ENCODE peak calls at places on chromosomes 3 and 15, in ten cellular contexts. A is left cardiac atrium; G is cardiac fibroblast; C is activated T-helper 1 cell treated with anti-CD3 and anti-CD28 coated beads, Interleukin-12 subunit alpha, Interleukin-12 subunit beta, Interleukin-2, Interleukin-4 antibody, amounts not matched to agents 30 ng/mL and 10 ng/mL and 1 ng/mL, durations not matched to agents 14 hours and 24 hours and 36 hours; S is kidney glomerular epithelial cell; M is HCEC 1CT; K is activated naive CD8-positive, alpha-beta T cell treated with anti-CD3 and anti-CD28 coated beads, Interleukin-2, amount 50 U/mL, for 24 hours; P is NCI-H2081; Y is NCI-H2029; T is activated T-cell treated with anti-CD3 and anti-CD28 coated beads for 4 hours. Z is an unnamed sample.

GRCh38 chr15:58469432-58470353 is 37.9 kb downstream of the LIPC start:
- DNase-seq in T (no peak), P (no peak), C (no peak), S (peak), K (no peak), Y (no peak), M (peak), G (peak), A (peak), Z (peak)

GRCh38 chr3:50604628-50605588 is 6.7 kb downstream of the CISH start:
- DNase-seq in A (no peak), S (no peak), Y (no peak), M (no peak), T (no peak), P (no peak), C (no peak), K (peak), G (no peak), Z (peak)

GRCh38 chr15:55687792-55688191 is 55.2 kb downstream of the PRTG start:
- DNase-seq in A (no peak), M (no peak), K (no peak), C (no peak), G (no peak), S (no peak), Y (no peak), P (no peak), T (no peak), Z (no peak)

GRCh38 chr15:90459368-90459767 is 70.4 kb upstream of the CRTC3 start:
- DNase-seq in S (no peak), P (no peak), M (no peak), C (no peak), A (no peak), K (no peak), T (no peak), Y (no peak), G (peak), Z (no peak)

GRCh38 chr15:68885070-68885469 is 45.3 kb upstream of the SPESP1 start:
- DNase-seq in S (no peak), M (peak), K (no peak), Y (no peak), A (no peak), C (no peak), G (peak), P (no peak), T (no peak), Z (no peak)

GRCh38 chr15:35067501-35068347 is 17.4 kb downstream of the NANOGP8 start:
- DNase-seq in C (no peak), G (peak), S (no peak), A (no peak), K (no peak), P (no peak), T (no peak), Y (no peak), M (no peak), Z (no peak)

GRCh38 chr15:88480981-88481380 is 13.5 kb downstream of the MRPS11 start:
- DNase-seq in K (no peak), M (no peak), G (no peak), A (no peak), S (no peak), P (no peak), Y (no peak), T (no peak), C (no peak), Z (no peak)

GRCh38 chr3:104279617-104280016 is 1087.1 kb upstream of the ALCAM start:
- DNase-seq in M (peak), P (no peak), G (peak), S (peak), K (no peak), T (no peak), C (no peak), Y (no peak), A (no peak), Z (no peak)

GRCh38 chr15:99408236-99409096 is 157.2 kb downstream of the LRRC28 start:
- DNase-seq in Y (no peak), T (no peak), M (no peak), P (no peak), A (no peak), K (no peak), S (no peak), G (peak), C (no peak), Z (no peak)

GRCh38 chr3:169759256-169759655 is 5.6 kb downstream of the TERC start:
- DNase-seq in K (no peak), S (no peak), T (no peak), C (no peak), G (peak), M (peak), P (no peak), A (no peak), Y (no peak), Z (no peak)

GRCh38 chr3:40505599-40506462 is at the start of gene ZNF620:
- DNase-seq in Y (peak), T (peak), S (peak), A (peak), G (peak), M (no peak), P (peak), C (peak), K (peak), Z (peak)

GRCh38 chr3:127473244-127474024 is 117.1 kb downstream of the TPRA1 start:
- DNase-seq in M (no peak), C (no peak), S (no peak), K (peak), A (no peak), Y (peak), G (no peak), P (peak), T (no peak), Z (no peak)

GRCh38 chr3:134620476-134621115 is 30.2 kb downstream of the KY start:
- DNase-seq in K (no peak), M (no peak), S (no peak), T (no peak), A (no peak), C (no peak), Y (no peak), G (no peak), P (no peak), Z (no peak)

GRCh38 chr15:36601497-36601932 is 22.1 kb downstream of the CDIN1 start:
- DNase-seq in P (no peak), Y (no peak), C (no peak), K (no peak), A (peak), M (peak), S (no peak), T (no peak), G (peak), Z (no peak)

GRCh38 chr3:43838877-43839276 is 148.1 kb downstream of the ABHD5 start:
- DNase-seq in K (no peak), A (no peak), P (no peak), Y (no peak), M (no peak), T (no peak), G (no peak), S (no peak), C (no peak), Z (no peak)

GRCh38 chr3:169965562-169965961 is 1.0 kb upstream of the SEC62 start:
- DNase-seq in S (no peak), Y (no peak), M (no peak), P (no peak), K (no peak), A (no peak), G (no peak), C (no peak), T (no peak), Z (no peak)

GRCh38 chr3:42061711-42062408 is 29.3 kb upstream of the TRAK1 start:
- DNase-seq in M (peak), T (no peak), S (peak), A (peak), G (peak), C (no peak), K (no peak), P (no peak), Y (peak), Z (no peak)

GRCh38 chr15:33655488-33655887 is 312.8 kb upstream of the CHRM5 start:
- DNase-seq in G (no peak), T (no peak), Y (no peak), P (no peak), C (no peak), A (no peak), M (no peak), S (no peak), K (no peak), Z (no peak)

GRCh38 chr3:108221911-108222812 is at the start of gene IFT57:
- DNase-seq in M (peak), C (peak), P (peak), A (peak), G (peak), T (peak), K (peak), S (peak), Y (peak), Z (peak)

GRCh38 chr3:153639634-153640033 is 477.6 kb downstream of the RAP2B start:
- DNase-seq in C (no peak), T (no peak), A (no peak), G (peak), K (no peak), Y (no peak), P (no peak), M (no peak), S (no peak), Z (no peak)

GRCh38 chr15:97961067-97961954 is 808 bp downstream of the ARRDC4 start:
- DNase-seq in M (peak), G (peak), K (peak), P (peak), Y (no peak), C (peak), S (no peak), A (peak), T (no peak), Z (peak)

GRCh38 chr15:80182611-80183210 is 29.9 kb downstream of the FAH start:
- DNase-seq in C (no peak), K (no peak), M (peak), P (no peak), G (peak), A (no peak), Y (no peak), S (no peak), T (no peak), Z (no peak)

GRCh38 chr3:99634881-99635280 is 3.5 kb upstream of the COL8A1 start:
- DNase-seq in G (no peak), T (no peak), K (no peak), A (no peak), M (no peak), C (no peak), P (no peak), Y (no peak), S (peak), Z (no peak)

GRCh38 chr3:177071496-177072156 is 125.7 kb downstream of the TBL1XR1 start:
- DNase-seq in Y (no peak), M (no peak), T (no peak), S (no peak), C (no peak), K (no peak), P (no peak), G (no peak), A (no peak), Z (no peak)